ENCODE peak calls at places on chromosome 16, in six cellular contexts. V is GM23338, Z is pancreas, Q is esophagus squamous epithelium, R is Caco-2, S is uterus. B is an unnamed sample.

GRCh38 chr16:53740933-53741531 is 37.1 kb downstream of the FTO start:
- DNase-seq in Q (no peak), Z (no peak), S (no peak), R (no peak), V (no peak), B (no peak)

GRCh38 chr16:84088695-84089395 is 27.9 kb downstream of the MBTPS1 start:
- DNase-seq in S (no peak), R (peak), V (no peak), Z (no peak), Q (no peak), B (no peak)

GRCh38 chr16:87828071-87828971 is 41.0 kb downstream of the SLC7A5 start:
- DNase-seq in S (no peak), Q (no peak), Z (no peak), V (no peak), R (no peak), B (no peak)

GRCh38 chr16:81607805-81608514 is 163.4 kb downstream of the CMIP start:
- DNase-seq in R (no peak), S (no peak), Q (no peak), V (no peak), Z (no peak), B (no peak)

GRCh38 chr16:51532551-51532950 is 381.5 kb upstream of the SALL1 start:
- DNase-seq in S (no peak), Q (no peak), R (no peak), Z (no peak), V (no peak), B (no peak)

GRCh38 chr16:86485746-86486145 is 24.6 kb upstream of the FOXF1 start:
- DNase-seq in R (no peak), S (no peak), Z (no peak), V (no peak), Q (no peak), B (no peak)

GRCh38 chr16:2213817-2214720 is 571 bp downstream of the PGP start:
- DNase-seq in Q (no peak), S (no peak), R (no peak), V (peak), Z (no peak), B (no peak)

GRCh38 chr16:76500006-76500405 is 222.8 kb downstream of the CNTNAP4 start:
- DNase-seq in S (no peak), R (no peak), V (no peak), Z (no peak), Q (no peak), B (no peak)

GRCh38 chr16:64880994-64881393 is 240.9 kb downstream of the CDH11 start:
- DNase-seq in S (no peak), Q (no peak), R (no peak), Z (no peak), V (no peak), B (no peak)

GRCh38 chr16:87918866-87919680 is 17.3 kb downstream of the CA5A start:
- DNase-seq in Z (no peak), Q (no peak), S (peak), V (no peak), R (no peak), B (no peak)

GRCh38 chr16:81487301-81487720 is 42.7 kb downstream of the CMIP start:
- DNase-seq in Q (no peak), V (no peak), R (no peak), Z (no peak), S (no peak), B (no peak)

GRCh38 chr16:27404163-27404823 is 2.3 kb downstream of the IL21R start:
- DNase-seq in V (no peak), S (no peak), Z (no peak), Q (no peak), R (no peak), B (no peak)

GRCh38 chr16:15427648-15428239 is 6.6 kb upstream of the BMERB1 start:
- DNase-seq in Z (peak), S (peak), Q (no peak), V (peak), R (no peak), B (peak)

GRCh38 chr16:7545251-7545650 is 212.6 kb downstream of the RBFOX1 start:
- DNase-seq in S (no peak), V (no peak), Q (no peak), Z (no peak), R (no peak), B (no peak)

GRCh38 chr16:35752773-35753558 is 2293.6 kb downstream of the TP53TG3F start:
- DNase-seq in Z (no peak), Q (no peak), R (no peak), S (no peak), V (no peak), B (no peak)

GRCh38 chr16:82301108-82301755 is 131.2 kb upstream of the MPHOSPH6 start:
- DNase-seq in S (no peak), V (no peak), Z (no peak), R (no peak), Q (no peak), B (no peak)

GRCh38 chr16:12758670-12759558 is 44.8 kb downstream of the CPPED1 start:
- DNase-seq in S (no peak), Z (no peak), Q (no peak), V (no peak), R (no peak), B (no peak)

GRCh38 chr16:85291302-85292148 is 179.3 kb upstream of the CIBAR2 start:
- DNase-seq in Q (no peak), S (no peak), V (no peak), R (no peak), Z (no peak), B (no peak)

GRCh38 chr16:86975445-86975844 is 341.7 kb downstream of the C16orf95 start:
- DNase-seq in Z (no peak), S (no peak), V (peak), R (no peak), Q (no peak), B (no peak)

GRCh38 chr16:82655315-82655714 is 28.5 kb downstream of the CDH13 start:
- DNase-seq in Q (no peak), V (no peak), Z (no peak), R (no peak), S (peak), B (peak)

GRCh38 chr16:83954577-83955016 is 1.6 kb downstream of the OSGIN1 start:
- DNase-seq in R (peak), V (peak), Q (no peak), Z (peak), S (peak), B (no peak)

GRCh38 chr16:49588061-49588460 is 214.5 kb downstream of the C16orf78 start:
- DNase-seq in Z (no peak), S (peak), R (peak), V (no peak), Q (no peak), B (no peak)

GRCh38 chr16:54285414-54286066 is 1.0 kb downstream of the IRX3 start:
- DNase-seq in Z (no peak), Q (no peak), V (peak), S (no peak), R (peak), B (no peak)

GRCh38 chr16:46658925-46659324 is 30.1 kb downstream of the VPS35 start:
- DNase-seq in S (no peak), V (no peak), Z (peak), Q (no peak), R (no peak), B (no peak)

GRCh38 chr16:23323224-23324030 is 21.3 kb downstream of the SCNN1B start:
- DNase-seq in Q (no peak), S (no peak), R (no peak), V (no peak), Z (no peak), B (no peak)

GRCh38 chr16:69762843-69763556 is 868 bp downstream of the WWP2 start:
- DNase-seq in R (no peak), V (no peak), Q (no peak), Z (no peak), S (no peak), B (no peak)

GRCh38 chr16:82949016-82949415 is 322.2 kb downstream of the CDH13 start:
- DNase-seq in V (no peak), S (no peak), Z (no peak), Q (no peak), R (no peak), B (no peak)

GRCh38 chr16:80931985-80932720 is 74.5 kb downstream of the CMC2 start:
- DNase-seq in Z (peak), V (peak), R (peak), Q (no peak), S (peak), B (no peak)

GRCh38 chr16:12406158-12406557 is 397.5 kb downstream of the CPPED1 start:
- DNase-seq in R (no peak), Q (no peak), V (no peak), S (no peak), Z (no peak), B (no peak)

GRCh38 chr16:2039286-2040030 is 8.2 kb downstream of the NTHL1 start:
- DNase-seq in V (no peak), Q (no peak), Z (no peak), S (peak), R (peak), B (no peak)

GRCh38 chr16:24668481-24669001 is 60.9 kb upstream of the TNRC6A start:
- DNase-seq in Z (no peak), R (no peak), S (peak), V (no peak), Q (no peak), B (no peak)

GRCh38 chr16:27824006-27824405 is 239.5 kb downstream of the GSG1L start:
- DNase-seq in S (no peak), Q (no peak), V (no peak), R (no peak), Z (peak), B (no peak)

GRCh38 chr16:1929578-1930337 is 11.5 kb upstream of the HS3ST6 start:
- DNase-seq in V (peak), R (peak), Q (peak), Z (peak), S (peak), B (peak)

GRCh38 chr16:87723224-87723619 is 42.6 kb downstream of the KLHDC4 start:
- DNase-seq in V (no peak), Z (no peak), S (no peak), R (no peak), Q (no peak), B (peak)

GRCh38 chr16:50368410-50369132 is at the start of gene BRD7:
- DNase-seq in S (peak), Z (peak), R (no peak), Q (no peak), V (peak), B (peak)

GRCh38 chr16:82605863-82606620 is 20.7 kb upstream of the CDH13 start:
- DNase-seq in S (no peak), R (peak), V (peak), Z (no peak), Q (no peak), B (no peak)

GRCh38 chr16:68718596-68718995 is 18.5 kb upstream of the CDH1 start:
- DNase-seq in S (no peak), Z (no peak), R (no peak), V (no peak), Q (no peak), B (no peak)

GRCh38 chr16:85991856-85992255 is 92.9 kb downstream of the IRF8 start:
- DNase-seq in S (no peak), V (no peak), R (no peak), Z (no peak), Q (no peak), B (no peak)

GRCh38 chr16:675884-676564 is 553 bp downstream of the RHBDL1 start:
- DNase-seq in Q (no peak), S (no peak), Z (no peak), R (no peak), V (peak), B (no peak)

GRCh38 chr16:29198231-29198630 is 208.3 kb downstream of the NPIPB11 start:
- DNase-seq in V (no peak), S (peak), Q (no peak), Z (no peak), R (no peak), B (no peak)

DNA sequence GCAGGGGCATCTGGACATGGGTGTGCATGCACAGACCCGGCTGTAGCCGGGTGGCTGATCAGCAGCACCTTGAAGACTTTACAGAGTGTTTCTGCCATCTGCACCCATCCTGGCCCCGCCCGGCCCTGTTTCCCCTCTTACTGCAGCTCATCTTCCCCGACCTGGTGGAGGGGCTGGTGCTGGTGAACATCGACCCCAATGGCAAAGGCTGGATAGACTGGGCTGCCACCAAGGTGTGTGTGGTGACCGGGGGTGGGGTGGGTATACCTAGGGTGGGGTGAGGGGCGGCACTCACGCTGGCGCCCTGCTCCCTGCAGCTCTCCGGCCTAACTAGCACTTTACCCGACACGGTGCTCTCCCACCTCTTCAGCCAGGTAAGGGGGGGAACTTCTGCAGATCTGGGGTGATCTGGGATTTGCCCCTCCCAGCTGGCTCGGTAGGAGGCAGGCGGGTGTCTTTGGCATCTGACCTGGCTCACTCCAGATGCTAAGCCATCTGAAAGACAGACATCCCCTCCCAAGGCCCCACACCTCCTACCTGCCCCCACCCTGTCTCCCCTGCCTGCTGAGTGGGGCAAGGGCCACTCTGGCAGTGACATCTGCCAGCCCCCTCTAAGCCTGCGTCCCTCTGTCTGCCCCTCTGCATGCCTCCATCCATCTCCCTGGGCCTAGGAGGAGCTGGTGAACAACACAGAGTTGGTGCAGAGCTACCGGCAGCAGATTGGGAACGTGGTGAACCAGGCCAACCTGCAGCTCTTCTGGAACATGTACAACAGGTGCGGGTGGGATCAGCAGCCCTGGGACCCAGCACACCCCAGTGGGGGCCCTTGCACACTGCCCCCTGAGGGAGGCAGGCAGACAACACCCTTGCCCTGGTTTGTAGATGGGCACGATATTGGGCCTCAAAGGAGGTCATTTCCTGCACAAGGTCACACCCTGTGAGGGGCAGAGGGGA is 6.6 kb downstream of the NDRG4 start:
- DNase-seq in Q (no peak), S (no peak), Z (no peak), V (no peak), R (no peak), B (no peak)
- TF ChIP-seq CTCF in Q (no peak), S (no peak), Z (no peak), V (peak), R (peak), B (no peak)

GRCh38 chr16:10738231-10739077 is 5.2 kb upstream of the NUBP1 start:
- DNase-seq in R (peak), V (peak), Z (no peak), Q (no peak), S (peak), B (no peak)
- TF ChIP-seq CTCF in R (no peak), V (no peak), Z (no peak), Q (no peak), S (no peak), B (no peak)

GRCh38 chr16:11100239-11100750 is 155.7 kb downstream of the SOCS1 start:
- DNase-seq in R (no peak), V (peak), Q (no peak), S (peak), Z (no peak), B (no peak)
- TF ChIP-seq CTCF in R (no peak), V (peak), Q (no peak), S (peak), Z (no peak), B (no peak)

DNA sequence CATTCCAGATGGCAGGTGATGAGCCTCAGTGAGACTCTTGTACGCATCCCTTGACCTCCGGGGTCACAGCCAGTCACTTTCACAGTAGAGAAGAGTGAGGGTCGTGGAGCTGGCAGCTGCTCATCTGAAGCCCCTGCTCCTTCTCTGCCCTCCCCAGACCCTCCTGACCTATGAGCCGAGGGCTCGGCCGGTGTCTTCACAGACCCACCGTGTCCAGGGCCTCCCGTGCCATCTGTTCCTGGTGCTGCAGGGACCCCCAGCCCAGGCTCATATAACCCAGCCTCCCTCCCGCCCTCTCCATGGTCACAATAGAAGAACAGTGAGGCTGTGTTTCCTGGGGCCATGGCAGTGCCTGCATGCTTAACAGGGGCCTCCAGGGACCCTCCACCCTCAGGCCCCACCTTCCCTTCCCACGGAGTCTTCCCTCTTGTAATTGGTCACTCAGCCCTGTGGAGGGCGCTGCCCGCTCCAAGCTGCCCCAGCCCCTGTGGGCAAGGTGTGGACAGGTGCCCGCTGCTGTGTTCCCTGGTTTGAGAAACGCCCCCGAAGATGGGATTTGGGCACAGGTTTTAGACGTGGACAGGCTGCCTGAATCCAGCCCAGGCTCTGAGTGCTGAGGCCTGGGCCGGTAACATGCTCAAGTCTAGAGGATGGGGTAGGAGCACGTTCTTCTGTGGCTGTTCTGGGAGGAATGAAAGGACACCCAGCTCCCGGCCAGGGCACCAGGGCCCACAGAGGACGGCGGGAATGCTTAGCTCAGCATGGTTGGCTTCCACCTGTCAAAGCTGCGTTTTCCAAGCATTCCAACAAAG is 38.7 kb downstream of the ACSF3 start:
- DNase-seq in Q (no peak), R (no peak), S (no peak), V (no peak), Z (no peak), B (no peak)
- TF ChIP-seq CTCF in Q (no peak), R (peak), S (no peak), V (peak), Z (no peak), B (no peak)

GRCh38 chr16:57244463-57244766 is 644 bp upstream of the ARL2BP start:
- DNase-seq in Q (no peak), S (no peak), V (no peak), Z (no peak), R (no peak), B (no peak)
- TF ChIP-seq CTCF in Q (no peak), S (no peak), V (no peak), Z (no peak), R (no peak), B (no peak)

DNA sequence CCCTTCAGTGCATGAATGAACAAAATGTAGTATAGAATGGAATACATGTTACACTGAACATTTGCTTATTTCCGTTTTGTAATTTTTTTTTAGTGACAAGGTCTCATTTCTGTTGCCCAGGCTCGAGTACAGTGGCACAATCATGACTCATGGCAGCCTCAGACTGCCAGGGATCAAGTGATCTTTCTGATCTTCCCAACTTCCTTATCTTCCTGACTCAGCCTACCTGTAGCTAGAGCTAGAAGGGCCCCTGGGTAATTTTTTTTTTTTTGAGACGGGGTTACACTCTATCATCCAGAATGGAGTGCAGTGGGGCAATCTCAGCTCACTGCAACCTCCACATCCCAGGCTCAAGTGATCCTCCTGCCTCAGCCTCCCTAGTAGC is 7.4 kb upstream of the SLX4 start:
- DNase-seq in V (no peak), Z (no peak), R (no peak), S (no peak), Q (no peak), B (no peak)
- TF ChIP-seq CTCF in V (no peak), Z (no peak), R (no peak), S (no peak), Q (no peak), B (no peak)

GRCh38 chr16:66889622-66890021 is 9.3 kb downstream of the PDP2 start:
- DNase-seq in Z (no peak), Q (no peak), S (no peak), R (no peak), V (no peak), B (no peak)

GRCh38 chr16:66885491-66885890 is 5.2 kb downstream of the PDP2 start:
- DNase-seq in Q (no peak), Z (no peak), R (no peak), S (peak), V (no peak), B (no peak)

GRCh38 chr16:66888647-66889615 is 8.6 kb downstream of the PDP2 start:
- DNase-seq in S (no peak), V (no peak), Q (no peak), R (no peak), Z (no peak), B (no peak)

GRCh38 chr16:66886346-66886745 is 6.0 kb downstream of the PDP2 start:
- DNase-seq in R (no peak), Z (no peak), V (no peak), S (no peak), Q (no peak), B (no peak)

GRCh38 chr16:66886914-66887313 is 6.6 kb downstream of the PDP2 start:
- DNase-seq in V (no peak), Q (no peak), Z (no peak), S (no peak), R (no peak), B (no peak)
- TF ChIP-seq CTCF in V (no peak), Q (no peak), Z (no peak), S (no peak), R (no peak), B (no peak)

GRCh38 chr16:30956601-30957455 is 726 bp upstream of the SETD1A start:
- DNase-seq in Q (no peak), S (peak), R (peak), V (peak), Z (peak), B (peak)
- TF ChIP-seq CTCF in Q (no peak), S (no peak), R (no peak), V (peak), Z (no peak), B (no peak)

GRCh38 chr16:52554334-52554733 is 7.4 kb upstream of the TOX3 start:
- DNase-seq in Z (no peak), Q (no peak), V (no peak), R (no peak), S (no peak), B (no peak)

GRCh38 chr16:52556083-52556482 is 9.1 kb upstream of the TOX3 start:
- DNase-seq in R (no peak), Z (no peak), V (no peak), S (no peak), Q (no peak), B (no peak)

GRCh38 chr16:52555572-52555971 is 8.6 kb upstream of the TOX3 start:
- DNase-seq in V (no peak), S (no peak), R (no peak), Q (no peak), Z (no peak), B (no peak)

GRCh38 chr16:52552643-52553042 is 5.7 kb upstream of the TOX3 start:
- DNase-seq in S (no peak), Q (no peak), V (no peak), R (no peak), Z (no peak), B (no peak)

GRCh38 chr16:52553322-52553721 is 6.4 kb upstream of the TOX3 start:
- DNase-seq in V (peak), Z (no peak), S (no peak), R (no peak), Q (no peak), B (no peak)
- TF ChIP-seq CTCF in V (peak), Z (no peak), S (no peak), R (peak), Q (no peak), B (no peak)